ENCODE peak calls at places on chromosomes 6 and 20, in five cellular contexts. Y, R, D, T and O are unnamed samples.

GRCh38 chr20:58829531-58829941 is 21.2 kb downstream of the GNAS-AS1 start:
- DNase-seq in Y (peak), R (peak), D (no peak), T (no peak), O (peak)

GRCh38 chr20:44461803-44462174 is 13.9 kb upstream of the TTPAL start:
- DNase-seq in Y (no peak), R (no peak), D (no peak), T (no peak), O (no peak)

GRCh38 chr6:136887899-136888298 is 34.2 kb upstream of the SLC35D3 start:
- DNase-seq in Y (no peak), R (no peak), D (no peak), T (no peak), O (no peak)

GRCh38 chr6:44002591-44003344 is 124.5 kb downstream of the MRPL14 start:
- DNase-seq in Y (peak), R (no peak), D (peak), T (no peak), O (peak)

GRCh38 chr6:134145786-134146185 is 93.4 kb upstream of the SLC2A12 start:
- DNase-seq in Y (peak), R (peak), D (no peak), T (no peak), O (peak)

GRCh38 chr20:6994452-6994851 is 227.0 kb downstream of the BMP2 start:
- DNase-seq in Y (peak), R (peak), D (no peak), T (no peak), O (peak)

GRCh38 chr6:136640132-136640915 is 90.1 kb upstream of the MAP7 start:
- DNase-seq in Y (peak), R (peak), D (no peak), T (no peak), O (peak)

GRCh38 chr20:347640-348484 is 951 bp downstream of the NRSN2 start:
- DNase-seq in Y (peak), R (peak), D (peak), T (peak), O (peak)

GRCh38 chr20:21050710-21051109 is 55.4 kb downstream of the LINC00237 start:
- DNase-seq in Y (no peak), R (no peak), D (no peak), T (no peak), O (no peak)

GRCh38 chr6:7085911-7086310 is 21.9 kb upstream of the RREB1 start:
- DNase-seq in Y (no peak), R (peak), D (peak), T (no peak), O (no peak)

GRCh38 chr6:79649016-79649415 is 17.9 kb downstream of the SH3BGRL2 start:
- DNase-seq in Y (no peak), R (no peak), D (no peak), T (no peak), O (no peak)
- TF ChIP-seq CTCF in Y (no peak), R (no peak), D (no peak), T (no peak), O (no peak)

GRCh38 chr6:41344865-41345264 is 9.5 kb downstream of the NCR2 start:
- DNase-seq in Y (no peak), R (no peak), D (no peak), T (no peak), O (no peak)
- H3K4me3 ChIP-seq in Y (no peak), R (no peak), D (no peak), T (no peak), O (no peak)

GRCh38 chr20:48930035-48930434 is 8.5 kb downstream of the ARFGEF2 start:
- DNase-seq in Y (no peak), R (peak), D (no peak), T (no peak), O (no peak)

GRCh38 chr20:48932375-48932941 is 10.9 kb downstream of the ARFGEF2 start:
- DNase-seq in Y (no peak), R (no peak), D (no peak), T (no peak), O (no peak)

GRCh38 chr20:48931527-48932374 is 10.2 kb downstream of the ARFGEF2 start:
- DNase-seq in Y (no peak), R (no peak), D (no peak), T (no peak), O (no peak)

GRCh38 chr20:48930878-48931277 is 9.4 kb downstream of the ARFGEF2 start:
- DNase-seq in Y (no peak), R (no peak), D (no peak), T (no peak), O (no peak)

DNA sequence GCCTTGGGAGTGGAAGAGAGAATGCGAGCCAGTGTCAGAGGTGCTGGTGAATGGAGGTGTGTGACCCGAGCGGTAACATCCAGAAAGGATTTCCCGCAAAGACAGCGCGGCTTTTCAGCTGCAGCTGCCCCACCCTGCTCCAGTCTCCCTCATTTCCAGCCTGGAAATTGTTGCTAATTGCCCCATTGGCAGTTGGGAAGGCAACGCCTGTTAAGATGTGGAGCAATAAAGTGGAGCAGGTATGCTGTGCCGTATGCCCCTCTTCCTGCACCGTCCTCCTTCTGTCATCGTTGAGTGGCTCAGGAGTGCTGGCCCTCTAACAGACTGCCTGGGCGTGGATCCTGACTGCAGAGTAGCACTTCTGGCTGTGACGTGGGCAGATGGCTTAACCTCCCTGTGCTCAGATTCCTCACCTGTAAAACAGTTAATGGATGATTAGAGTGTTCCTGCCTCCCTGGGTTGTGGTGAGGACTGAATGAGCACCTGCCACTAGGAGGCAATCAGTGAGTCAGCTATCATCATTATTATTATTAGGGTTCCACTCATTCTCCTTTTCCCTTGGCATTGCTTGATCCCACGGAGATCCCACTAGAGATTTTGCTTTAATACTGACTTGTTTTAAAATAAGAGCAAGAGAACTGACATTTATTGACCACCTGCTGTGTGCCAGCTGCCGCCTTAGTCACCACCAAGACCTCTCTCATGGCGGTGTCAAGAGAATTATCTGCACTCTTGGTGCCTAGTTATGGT is 11.7 kb downstream of the ARFGEF2 start:
- DNase-seq in Y (no peak), R (no peak), D (no peak), T (no peak), O (no peak)
- TF ChIP-seq CTCF in Y (no peak), R (no peak), D (no peak), T (no peak), O (no peak)

GRCh38 chr6:167113047-167113446 is 9.8 kb upstream of the CCR6 start:
- DNase-seq in Y (no peak), R (no peak), D (no peak), T (no peak), O (no peak)

GRCh38 chr6:167116109-167116837 is 6.6 kb upstream of the CCR6 start:
- DNase-seq in Y (no peak), R (peak), D (no peak), T (no peak), O (peak)

GRCh38 chr6:167112421-167112820 is 10.5 kb upstream of the CCR6 start:
- DNase-seq in Y (no peak), R (no peak), D (no peak), T (no peak), O (no peak)

GRCh38 chr6:167115054-167115453 is 7.8 kb upstream of the CCR6 start:
- DNase-seq in Y (no peak), R (no peak), D (no peak), T (no peak), O (no peak)

DNA sequence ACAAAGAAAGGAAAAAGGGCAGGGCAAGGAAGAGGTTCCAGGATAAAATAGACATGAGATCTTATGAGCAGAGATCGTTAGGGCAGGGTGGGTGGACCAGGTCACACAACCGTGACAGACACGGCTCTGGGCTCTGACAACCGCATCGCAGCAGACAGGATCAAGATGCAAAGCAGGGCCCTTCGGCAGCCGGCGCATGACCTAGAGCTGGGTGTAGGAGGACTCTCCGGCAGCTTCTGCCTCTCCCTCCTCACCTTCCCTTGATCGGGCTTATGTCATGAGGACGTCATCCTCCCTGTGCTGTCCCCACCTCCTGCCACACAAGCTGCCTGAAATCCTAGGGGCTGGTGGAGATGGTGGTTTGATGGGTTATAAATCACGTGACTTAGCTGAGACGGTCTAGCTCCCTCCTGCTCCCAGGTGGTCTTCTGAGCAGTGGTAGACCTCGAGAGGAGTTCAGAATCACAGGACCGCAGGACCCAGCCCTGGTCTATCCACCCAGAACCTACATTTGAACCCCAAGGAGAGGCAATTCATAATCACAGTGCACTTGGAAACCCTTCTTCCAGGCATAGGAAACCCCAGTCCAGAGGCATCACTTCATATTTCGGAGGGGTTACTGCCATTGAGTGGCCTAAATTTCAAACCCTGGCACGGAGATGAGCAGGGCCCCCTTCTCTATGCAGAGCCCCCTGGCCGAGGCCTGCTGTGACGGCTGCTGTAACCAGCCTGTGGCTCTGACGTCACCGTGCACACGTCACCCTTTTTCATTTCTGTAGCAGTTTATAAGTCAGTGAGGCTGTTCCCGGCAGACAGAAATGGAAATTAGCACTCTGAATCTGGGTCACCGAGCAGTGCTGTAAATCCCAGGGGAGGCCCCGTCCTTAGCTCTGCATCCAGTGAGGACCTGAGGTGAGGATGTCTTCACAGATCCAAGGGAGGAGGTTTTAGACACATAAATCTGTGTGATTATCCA is 8.7 kb upstream of the CCR6 start:
- DNase-seq in Y (no peak), R (no peak), D (no peak), T (no peak), O (no peak)
- H3K4me3 ChIP-seq in Y (no peak), R (no peak), D (no peak), T (no peak), O (no peak)

GRCh38 chr6:169189227-169189626 is 64.4 kb downstream of the THBS2 start:
- DNase-seq in Y (no peak), R (no peak), D (no peak), T (no peak), O (no peak)

GRCh38 chr6:169190144-169190584 is 63.5 kb downstream of the THBS2 start:
- DNase-seq in Y (peak), R (peak), D (peak), T (no peak), O (peak)

GRCh38 chr6:169186496-169187169 is 67.0 kb downstream of the THBS2 start:
- DNase-seq in Y (no peak), R (no peak), D (no peak), T (no peak), O (no peak)

GRCh38 chr6:169189686-169190085 is 64.0 kb downstream of the THBS2 start:
- DNase-seq in Y (no peak), R (no peak), D (no peak), T (no peak), O (no peak)

GRCh38 chr6:169188051-169188863 is 65.4 kb downstream of the THBS2 start:
- DNase-seq in Y (peak), R (peak), D (no peak), T (no peak), O (peak)
- TF ChIP-seq CTCF in Y (no peak), R (no peak), D (no peak), T (no peak), O (no peak)

DNA sequence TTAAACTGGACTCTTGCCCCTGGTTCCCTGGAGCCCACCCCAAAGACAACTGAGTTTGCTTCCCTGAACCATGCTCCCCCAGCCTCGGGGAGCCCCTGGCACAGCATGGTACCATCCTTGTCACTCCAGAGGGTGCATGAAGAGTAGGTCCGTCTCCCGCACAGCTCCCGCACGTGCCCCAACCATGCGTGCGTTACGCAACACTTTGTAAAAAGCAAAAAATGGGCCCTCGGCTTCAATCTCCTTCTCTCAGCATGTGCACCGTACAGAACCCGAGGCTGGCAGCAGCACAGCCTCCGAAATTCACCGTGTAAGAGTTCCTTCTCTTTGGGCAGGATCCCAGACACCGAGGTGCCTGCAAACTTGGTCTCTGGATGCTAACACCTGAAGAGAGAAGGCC is 5.6 kb downstream of the PMEPA1 start:
- DNase-seq in Y (no peak), R (no peak), D (no peak), T (no peak), O (no peak)
- H3K4me3 ChIP-seq in Y (no peak), R (no peak), D (no peak), T (no peak), O (no peak)